ENCODE peak calls at places on chromosomes 12 and 14, in seven cellular contexts. C is GM23248, H is PC-9, P is K562, S is astrocyte, M is endothelial cell of umbilical vein, G is DND-41. I is an unnamed sample. For H4K20me1 and H3K9me3, the result is how much of the 10 kb centered on the place peaks cover.

GRCh38 chr12:25264015-25264582 is 13.4 kb upstream of the KRAS start:
- DNase-seq in P (no peak), S (no peak), G (no peak), H (no peak), C (no peak), M (no peak), I (no peak)

GRCh38 chr12:58877243-58877743 is 43.0 kb downstream of the LRIG3 start:
- DNase-seq in P (no peak), M (no peak), C (peak), H (peak), S (peak), G (no peak), I (peak)

GRCh38 chr12:41348198-41348597 is 160.1 kb downstream of the PDZRN4 start:
- DNase-seq in M (no peak), S (no peak), P (no peak), H (no peak), C (no peak), G (no peak), I (no peak)

GRCh38 chr12:27733052-27733656 is 22.5 kb downstream of the MRPS35 start:
- DNase-seq in H (peak), M (peak), P (peak), G (peak), C (peak), S (peak), I (peak)

GRCh38 chr12:121255433-121255832 is 41.1 kb downstream of the CAMKK2 start:
- DNase-seq in M (no peak), S (no peak), C (no peak), P (no peak), G (no peak), H (no peak), I (no peak)

GRCh38 chr12:82474181-82474797 is 116.0 kb downstream of the METTL25 start:
- DNase-seq in M (peak), S (no peak), P (no peak), G (no peak), C (no peak), H (no peak), I (no peak)

GRCh38 chr12:98438826-98439225 is 76.6 kb upstream of the TMPO start:
- DNase-seq in M (no peak), P (no peak), H (no peak), G (no peak), C (peak), S (no peak), I (no peak)

GRCh38 chr14:104147346-104148125 is 9.1 kb downstream of the KIF26A start:
- DNase-seq in C (no peak), M (no peak), P (no peak), H (no peak), G (no peak), S (no peak), I (no peak)

GRCh38 chr14:102589761-102590290 is 2.6 kb upstream of the RCOR1 start:
- DNase-seq in M (no peak), P (no peak), G (no peak), H (no peak), S (no peak), C (no peak), I (no peak)

GRCh38 chr14:67444395-67444794 is 32.4 kb upstream of the PLEK2 start:
- DNase-seq in M (no peak), H (no peak), G (no peak), P (no peak), S (no peak), C (no peak), I (peak)

GRCh38 chr12:52075409-52075724 is 4.1 kb upstream of the SMIM41 start:
- DNase-seq in H (no peak), C (peak), P (no peak), S (no peak), M (no peak), G (no peak), I (no peak)

GRCh38 chr12:131242741-131243496 is 289.2 kb downstream of the ADGRD1 start:
- DNase-seq in M (no peak), S (no peak), C (peak), P (peak), G (peak), H (no peak), I (no peak)

GRCh38 chr14:104298458-104298857 is 160.1 kb downstream of the KIF26A start:
- DNase-seq in G (no peak), S (no peak), H (no peak), M (no peak), C (no peak), P (no peak), I (no peak)

GRCh38 chr14:68568907-68569545 is 223.8 kb downstream of the ZFP36L1 start:
- DNase-seq in G (no peak), M (peak), S (no peak), P (no peak), H (no peak), C (no peak), I (no peak)

GRCh38 chr12:107125833-107126232 is 32.5 kb upstream of the CRY1 start:
- DNase-seq in P (no peak), S (no peak), H (no peak), M (no peak), C (no peak), G (no peak), I (no peak)

GRCh38 chr14:73787760-73788508 is 63.7 kb upstream of the PTGR2 start:
- DNase-seq in S (peak), G (peak), M (peak), H (no peak), C (peak), P (no peak), I (peak)

GRCh38 chr12:100706029-100706428 is 88.5 kb upstream of the ANO4 start:
- DNase-seq in P (no peak), S (peak), C (peak), G (no peak), M (no peak), H (no peak), I (peak)

GRCh38 chr12:114710151-114710550 is 26.2 kb upstream of the TBX3 start:
- DNase-seq in H (no peak), S (no peak), C (no peak), P (no peak), M (no peak), G (no peak), I (no peak)

GRCh38 chr12:27344246-27344645 is 11.6 kb downstream of the BMAL2 start:
- DNase-seq in C (peak), P (no peak), M (no peak), G (no peak), S (no peak), H (peak), I (peak)

GRCh38 chr12:52027085-52027843 is 20.5 kb downstream of the TAMALIN start:
- DNase-seq in P (no peak), S (no peak), M (no peak), G (no peak), C (no peak), H (no peak), I (no peak)

GRCh38 chr14:105292810-105293711 is 7.7 kb downstream of the BRF1 start:
- DNase-seq in H (no peak), M (peak), P (no peak), S (no peak), G (no peak), C (no peak), I (no peak)

GRCh38 chr12:64912501-64912900 is 88.1 kb downstream of the TBC1D30 start:
- DNase-seq in P (no peak), G (no peak), M (no peak), C (peak), H (no peak), S (peak), I (no peak)

GRCh38 chr12:9881246-9881645 is at the start of gene KLRF2:
- DNase-seq in M (no peak), H (no peak), S (no peak), C (no peak), P (no peak), G (no peak), I (no peak)

GRCh38 chr14:62084020-62084419 is 321.8 kb downstream of the SNAPC1 start:
- DNase-seq in C (no peak), S (no peak), G (peak), M (no peak), P (no peak), H (no peak), I (no peak)

GRCh38 chr12:32583535-32583934 is 95.6 kb upstream of the DNM1L start:
- DNase-seq in C (peak), P (no peak), S (peak), H (no peak), M (peak), G (no peak), I (peak)

GRCh38 chr14:67514650-67515385 is 18.3 kb upstream of the PLEKHH1 start:
- DNase-seq in M (peak), P (peak), C (peak), G (peak), S (peak), H (peak), I (no peak)

GRCh38 chr12:52473738-52474137 is at the start of gene KRT6C:
- DNase-seq in P (no peak), C (peak), S (no peak), H (no peak), M (no peak), G (no peak), I (peak)

GRCh38 chr12:109760930-109761630 is 47.5 kb downstream of the FAM222A start:
- DNase-seq in M (no peak), S (no peak), H (no peak), P (no peak), C (no peak), G (no peak), I (no peak)

GRCh38 chr12:130992448-130992847 is 38.7 kb downstream of the ADGRD1 start:
- DNase-seq in P (no peak), M (no peak), S (no peak), G (no peak), C (no peak), H (no peak), I (no peak)

GRCh38 chr14:104135904-104136471 is 2.4 kb upstream of the KIF26A start:
- DNase-seq in G (no peak), S (no peak), H (no peak), P (no peak), M (no peak), C (no peak), I (no peak)

GRCh38 chr12:101064721-101065120 is 145.3 kb downstream of the SLC5A8 start:
- DNase-seq in G (no peak), H (no peak), S (no peak), M (no peak), P (no peak), C (no peak), I (peak)

GRCh38 chr14:54446201-54446693 is 5.1 kb upstream of the CNIH1 start:
- DNase-seq in G (peak), C (no peak), M (no peak), P (no peak), S (peak), H (no peak), I (peak)

GRCh38 chr14:95524706-95525512 is 8.5 kb upstream of the SYNE3 start:
- DNase-seq in C (peak), H (peak), M (no peak), P (no peak), S (no peak), G (no peak), I (peak)

GRCh38 chr14:93185333-93185688 is 194 bp downstream of the LYSET start:
- DNase-seq in M (no peak), P (no peak), C (no peak), H (no peak), G (no peak), S (no peak), I (no peak)

GRCh38 chr14:103819503-103820307 is 27.7 kb downstream of the PPP1R13B start:
- DNase-seq in C (peak), S (no peak), G (no peak), P (no peak), H (no peak), M (peak), I (peak)

GRCh38 chr12:89649139-89649538 is 59.5 kb downstream of the ATP2B1 start:
- DNase-seq in C (no peak), P (no peak), G (no peak), S (no peak), H (no peak), M (no peak), I (no peak)

GRCh38 chr12:51911788-51912711 is 4.7 kb downstream of the ACVRL1 start:
- DNase-seq in P (peak), S (no peak), M (peak), C (no peak), G (no peak), H (no peak), I (no peak)

GRCh38 chr12:49970658-49971057 is 2.1 kb upstream of the AQP6 start:
- DNase-seq in G (no peak), S (no peak), H (no peak), P (no peak), C (no peak), M (no peak), I (no peak)

GRCh38 chr12:27982380-27982779 is 9.8 kb upstream of the PTHLH start:
- DNase-seq in P (no peak), C (peak), S (peak), G (no peak), H (no peak), M (no peak), I (no peak)

GRCh38 chr12:45379261-45379660 is 163.4 kb downstream of the ANO6 start:
- DNase-seq in M (peak), H (peak), C (peak), P (no peak), G (no peak), S (no peak), I (peak)

DNA sequence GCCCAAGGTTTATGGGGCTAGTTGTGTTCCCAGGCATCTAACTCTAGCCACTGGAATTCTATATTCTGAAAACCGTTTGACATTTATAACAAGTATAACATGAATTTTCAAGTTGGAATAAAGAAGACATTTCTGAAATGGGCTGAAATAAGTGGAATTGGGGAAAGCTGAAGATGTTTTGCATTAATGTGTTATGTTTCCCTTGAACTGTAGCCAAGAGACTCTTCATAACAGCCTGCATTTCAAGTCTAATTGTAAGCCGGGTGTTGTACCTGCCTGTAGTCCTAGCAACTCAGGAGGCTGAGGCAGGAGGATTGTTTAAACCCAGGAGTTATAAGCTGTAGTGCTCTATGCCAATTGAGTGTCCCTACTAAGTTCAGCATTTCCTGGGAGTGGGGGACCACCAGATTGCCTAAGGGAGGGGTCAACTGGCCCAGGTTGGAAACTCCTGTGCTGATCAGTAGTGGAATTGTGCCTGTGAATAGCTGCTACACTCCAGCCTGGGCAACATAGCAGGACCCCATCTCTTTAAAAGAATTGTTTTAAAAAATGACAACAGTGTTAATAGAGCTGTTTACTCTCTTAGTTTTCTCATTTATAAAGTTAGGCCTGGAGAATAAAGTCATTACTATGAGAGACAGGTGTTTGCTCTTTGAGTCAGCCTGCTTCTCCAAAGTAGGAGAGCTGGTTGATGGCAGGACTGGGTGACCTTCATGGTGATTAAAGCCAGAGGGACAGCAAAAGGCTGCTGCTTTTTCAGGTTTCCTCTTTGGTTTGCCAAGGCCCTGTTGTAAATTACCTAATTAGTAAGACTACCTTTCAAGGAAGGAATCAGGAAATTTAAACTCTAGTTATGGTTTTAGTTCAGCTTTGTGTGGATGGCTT is 483.6 kb upstream of the RGS6 start:
- DNase-seq in G (no peak), M (no peak), C (no peak), H (no peak), P (no peak), S (no peak), I (no peak)
- H4K20me1 ChIP-seq in G (under half), M (under half), C (under half), H (under half), P (under half), S (under half), I (under half)

GRCh38 chr14:37830271-37830670 is 234.8 kb downstream of the TTC6 start:
- DNase-seq in P (no peak), H (no peak), M (no peak), S (no peak), C (no peak), G (no peak), I (no peak)

DNA sequence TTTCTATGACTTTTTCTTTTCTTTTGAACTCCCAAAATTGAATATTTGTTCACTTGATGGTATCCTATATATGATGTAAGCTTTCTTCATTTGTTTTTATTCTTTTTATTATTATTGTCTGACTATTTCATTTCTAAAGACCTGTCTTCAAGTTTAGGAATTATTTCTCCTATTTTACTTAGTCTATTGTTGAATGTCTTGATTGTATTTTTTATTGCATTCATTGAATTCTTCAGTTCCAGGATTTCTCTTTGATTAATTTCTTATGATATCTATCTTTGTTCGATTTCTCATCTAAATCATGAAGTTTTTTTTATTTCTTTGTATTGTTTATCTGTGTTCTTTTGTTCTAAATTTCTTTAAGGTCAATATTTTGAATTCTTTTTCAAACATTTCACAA is 238.8 kb downstream of the TTC6 start:
- DNase-seq in C (no peak), G (no peak), S (no peak), M (no peak), P (no peak), H (no peak), I (no peak)
- H3K9me3 ChIP-seq in C (under half), G (under half), S (under half), M (under half), P (under half), H (under half), I (under half)

DNA sequence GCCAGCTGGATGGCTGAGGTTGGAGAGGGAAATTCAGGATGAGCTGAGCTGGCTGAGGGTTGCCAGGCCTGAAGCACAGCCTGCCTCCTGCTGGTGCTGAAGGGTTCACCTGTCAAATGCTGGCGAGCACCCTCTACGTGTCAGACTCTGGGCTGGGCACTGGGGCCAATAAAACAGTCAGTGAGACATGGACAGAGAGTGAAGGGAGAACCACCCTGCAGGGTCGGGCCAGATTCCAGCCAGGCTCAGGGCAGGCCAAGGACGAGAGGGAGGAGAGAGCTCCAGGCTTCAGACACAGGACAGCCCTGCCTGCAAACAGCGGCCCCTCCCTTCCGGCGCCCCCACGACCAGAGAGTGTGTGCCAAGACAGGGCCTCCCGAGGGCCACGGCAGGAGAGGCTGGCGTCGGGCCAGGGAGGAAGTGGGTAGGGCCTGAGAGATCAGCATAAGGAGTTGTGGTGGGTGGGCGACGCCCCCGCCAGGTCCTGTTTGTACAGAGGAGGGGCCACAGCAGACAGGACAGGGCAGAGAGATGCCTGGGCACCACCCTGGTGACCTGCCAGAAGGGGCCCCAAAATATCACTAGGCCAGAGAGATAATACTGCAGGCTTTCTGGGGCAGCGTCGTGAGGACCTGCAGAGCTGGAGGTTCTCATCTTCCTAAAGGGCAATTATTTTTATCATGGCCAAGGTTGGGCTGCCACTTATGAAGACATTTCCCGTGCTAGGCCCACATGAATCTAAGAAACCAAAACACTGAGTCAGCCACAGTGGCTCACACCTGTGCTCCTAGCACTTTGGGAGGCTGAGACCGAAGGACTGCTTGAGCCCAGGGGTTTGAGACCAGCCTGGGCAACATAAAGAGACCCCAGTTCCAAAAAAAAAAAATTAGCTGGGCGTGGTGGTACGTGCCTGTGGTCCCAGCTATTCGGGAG is 73.1 kb upstream of the GPR68 start:
- DNase-seq in M (peak), H (no peak), G (peak), S (no peak), P (peak), C (peak), I (peak)
- H3K4me3 ChIP-seq in M (no peak), H (no peak), G (no peak), S (no peak), P (no peak), C (no peak), I (no peak)

DNA sequence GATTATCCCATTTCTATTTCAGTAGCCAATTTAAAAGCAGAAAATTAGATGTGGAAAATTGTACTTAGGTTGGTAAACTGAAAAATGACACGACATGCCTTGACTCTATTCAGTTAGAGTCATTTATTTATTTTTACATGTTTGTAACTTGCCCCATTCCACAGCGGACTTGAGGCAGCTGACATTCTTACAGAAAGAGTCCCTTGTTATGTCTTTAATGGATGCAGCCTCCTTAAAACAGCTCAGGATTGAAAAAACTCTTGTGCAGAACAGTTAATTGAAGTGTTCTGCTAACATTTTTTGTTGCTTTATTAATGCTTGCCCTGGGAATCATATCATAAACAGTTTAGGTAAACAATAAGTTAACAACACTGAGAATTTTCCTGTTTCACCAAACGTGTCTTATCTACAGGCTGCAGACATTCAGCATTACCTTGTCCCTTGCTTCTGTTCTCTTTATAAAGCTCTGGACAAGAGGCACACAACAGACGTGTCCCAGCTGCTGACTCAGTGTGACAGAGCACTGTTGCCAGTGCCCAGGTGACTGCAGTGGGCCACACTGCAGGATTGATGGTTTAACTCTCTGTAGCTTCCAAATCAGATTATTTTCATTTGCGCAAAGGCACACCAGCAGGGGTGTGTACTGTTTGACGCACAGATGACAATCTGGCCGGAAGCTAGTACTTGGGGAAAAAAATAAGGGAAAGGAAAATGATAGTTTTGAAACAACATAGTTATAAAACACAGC is 101.6 kb downstream of the PELI2 start:
- DNase-seq in P (peak), M (peak), C (peak), S (no peak), H (no peak), G (no peak), I (no peak)
- H4K20me1 ChIP-seq in P (under half), M (under half), C (under half), S (under half), H (under half), G (under half), I (under half)